ENCODE peak calls at places on chromosomes 6 and 20, in five cellular contexts. K is breast epithelium, U is endothelial cell of umbilical vein, V is prostate gland, G is neural progenitor cell. X is an unnamed sample.

GRCh38 chr6:148423601-148424270 is 81.1 kb downstream of the SASH1 start:
- DNase-seq in K (no peak), G (no peak), V (peak), U (peak), X (peak)

GRCh38 chr6:38052035-38052434 is 232.5 kb downstream of the ZFAND3 start:
- DNase-seq in G (no peak), U (no peak), V (peak), K (no peak), X (no peak)

GRCh38 chr6:72461144-72461543 is 160.7 kb upstream of the KCNQ5 start:
- DNase-seq in G (no peak), V (no peak), U (no peak), K (no peak), X (no peak)

GRCh38 chr20:25076731-25077609 is 5.0 kb downstream of the VSX1 start:
- DNase-seq in K (no peak), U (no peak), G (peak), V (no peak), X (no peak)

GRCh38 chr20:1855113-1855512 is 40.1 kb upstream of the SIRPA start:
- DNase-seq in U (no peak), K (no peak), G (no peak), V (no peak), X (no peak)

GRCh38 chr20:5680227-5680626 is 70.0 kb upstream of the SHLD1 start:
- DNase-seq in K (no peak), V (no peak), G (no peak), U (no peak), X (no peak)

GRCh38 chr6:4902363-4902762 is 101.5 kb downstream of the RPP40 start:
- DNase-seq in V (no peak), G (no peak), K (no peak), U (no peak), X (no peak)

GRCh38 chr6:5626727-5627426 is 365.6 kb downstream of the FARS2 start:
- DNase-seq in G (no peak), K (no peak), U (no peak), V (no peak), X (no peak)

GRCh38 chr6:113971786-113972185 is 838 bp upstream of the HDAC2 start:
- DNase-seq in V (no peak), K (no peak), U (no peak), G (no peak), X (no peak)

GRCh38 chr6:98529364-98529763 is 305.0 kb upstream of the POU3F2 start:
- DNase-seq in G (no peak), V (no peak), K (no peak), U (no peak), X (peak)

GRCh38 chr6:154257074-154257473 is 99.5 kb downstream of the IPCEF1 start:
- DNase-seq in G (no peak), K (no peak), U (no peak), V (no peak), X (no peak)

GRCh38 chr20:38343107-38343797 is 3.0 kb upstream of the LBP start:
- DNase-seq in U (peak), G (no peak), K (no peak), V (peak), X (no peak)

GRCh38 chr6:163398796-163399195 is 15.7 kb upstream of the QKI start:
- DNase-seq in U (no peak), G (no peak), K (no peak), V (no peak), X (peak)

GRCh38 chr6:16355699-16356481 is 117.5 kb downstream of the GMPR start:
- DNase-seq in V (no peak), K (no peak), G (no peak), U (peak), X (no peak)

GRCh38 chr20:7828437-7828836 is 111.8 kb downstream of the HAO1 start:
- DNase-seq in K (no peak), G (no peak), V (no peak), U (no peak), X (no peak)

GRCh38 chr20:47196091-47197081 is 160.1 kb downstream of the ZMYND8 start:
- DNase-seq in U (peak), G (peak), V (peak), K (peak), X (peak)

GRCh38 chr6:122789862-122790739 is 1.0 kb downstream of the SMPDL3A start:
- DNase-seq in V (peak), U (peak), G (peak), K (no peak), X (no peak)

GRCh38 chr20:9928955-9929354 is 90.1 kb upstream of the PAK5 start:
- DNase-seq in G (no peak), U (no peak), V (no peak), K (no peak), X (no peak)

GRCh38 chr6:113858067-113858604 is 991 bp downstream of the MARCKS start:
- DNase-seq in V (peak), U (peak), K (peak), G (peak), X (peak)

GRCh38 chr6:43290353-43290904 is 7.6 kb upstream of the SLC22A7 start:
- DNase-seq in U (no peak), V (no peak), G (no peak), K (no peak), X (no peak)

GRCh38 chr6:131782764-131783163 is 25.1 kb upstream of the ENPP1 start:
- DNase-seq in V (no peak), K (no peak), U (no peak), G (no peak), X (no peak)

GRCh38 chr20:22834651-22835256 is 200.4 kb upstream of the SSTR4 start:
- DNase-seq in U (no peak), K (no peak), G (no peak), V (no peak), X (no peak)

GRCh38 chr6:2715737-2716136 is 35.0 kb downstream of the MYLK4 start:
- DNase-seq in G (no peak), K (no peak), V (no peak), U (no peak), X (no peak)

GRCh38 chr6:2712102-2712501 is 38.6 kb downstream of the MYLK4 start:
- DNase-seq in V (no peak), U (no peak), K (no peak), G (no peak), X (no peak)

GRCh38 chr6:2714359-2714895 is 36.3 kb downstream of the MYLK4 start:
- DNase-seq in G (no peak), U (peak), V (no peak), K (no peak), X (no peak)

GRCh38 chr6:2710412-2710811 is 40.3 kb downstream of the MYLK4 start:
- DNase-seq in U (no peak), K (no peak), V (no peak), G (no peak), X (no peak)

DNA sequence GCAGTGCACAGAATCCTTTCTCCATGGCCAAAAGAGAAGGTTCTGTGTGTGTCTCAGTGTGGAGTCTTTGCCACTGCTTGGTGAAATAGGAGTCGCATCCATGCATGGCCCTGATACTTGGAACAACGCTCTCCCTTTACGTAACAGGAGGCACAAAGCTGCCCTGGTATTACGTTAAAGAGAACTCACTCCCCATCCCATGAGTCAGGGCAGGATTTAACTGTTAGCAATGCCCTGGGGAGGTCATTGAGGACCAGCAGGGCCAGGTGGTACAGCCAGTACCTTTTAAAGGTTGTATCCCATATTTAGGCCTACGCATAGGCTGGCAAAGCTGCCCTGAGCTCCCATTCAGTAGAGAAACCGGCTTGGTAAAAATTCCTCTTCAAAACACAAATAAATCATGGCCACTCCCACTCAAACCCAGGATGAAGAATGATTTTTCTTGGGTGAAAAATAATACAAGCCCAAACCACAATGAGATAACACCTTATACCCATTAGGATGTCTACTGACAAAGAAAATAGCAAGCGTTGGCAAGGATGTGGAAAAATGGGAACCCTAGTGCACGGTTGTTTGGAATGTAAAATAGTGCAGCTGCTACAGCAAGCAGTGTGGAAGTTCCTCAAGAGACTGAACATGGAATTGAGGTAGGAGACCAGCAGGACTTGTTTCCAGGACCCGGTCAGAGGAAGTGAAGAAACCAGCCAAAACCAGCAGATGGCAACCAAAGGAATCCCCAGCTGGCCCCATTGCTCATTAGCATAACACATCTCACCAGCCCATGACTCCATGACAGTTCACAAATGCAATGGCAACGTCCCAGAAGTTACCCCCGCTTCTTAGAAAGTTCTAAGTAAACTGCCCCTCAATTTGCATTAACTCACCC is 37.0 kb downstream of the MYLK4 start:
- DNase-seq in U (no peak), V (no peak), G (no peak), K (no peak), X (no peak)
- H3K27ac ChIP-seq in U (no peak), V (no peak), G (no peak), K (no peak), X (no peak)

DNA sequence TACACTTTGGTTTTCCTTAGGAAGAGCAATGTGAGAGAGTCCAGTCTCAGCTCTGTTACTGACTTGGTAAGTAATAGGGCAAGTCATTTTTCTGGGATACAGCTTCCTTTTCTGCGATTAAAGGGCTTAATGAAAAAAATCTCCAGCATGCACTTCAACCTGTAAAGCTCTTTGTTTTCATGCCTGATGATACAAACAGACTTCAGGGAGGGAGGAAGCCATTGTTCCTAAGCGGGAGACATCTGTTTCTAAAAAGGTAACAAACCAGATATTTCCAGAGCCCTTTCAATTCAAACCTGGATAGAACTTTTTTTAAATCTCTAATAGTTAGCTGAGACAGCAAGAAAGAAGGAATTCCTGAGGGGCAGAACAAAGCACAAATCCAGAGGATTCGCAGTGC is 5.2 kb upstream of the CASS4 start:
- DNase-seq in U (no peak), G (no peak), V (no peak), K (no peak), X (no peak)
- H3K27ac ChIP-seq in U (no peak), G (no peak), V (no peak), K (no peak), X (no peak)

GRCh38 chr20:20731000-20731944 is 18.8 kb upstream of the RALGAPA2 start:
- DNase-seq in K (no peak), G (no peak), V (no peak), U (peak), X (no peak)
- H3K27ac ChIP-seq in K (peak), G (no peak), V (no peak), U (peak), X (peak)

DNA sequence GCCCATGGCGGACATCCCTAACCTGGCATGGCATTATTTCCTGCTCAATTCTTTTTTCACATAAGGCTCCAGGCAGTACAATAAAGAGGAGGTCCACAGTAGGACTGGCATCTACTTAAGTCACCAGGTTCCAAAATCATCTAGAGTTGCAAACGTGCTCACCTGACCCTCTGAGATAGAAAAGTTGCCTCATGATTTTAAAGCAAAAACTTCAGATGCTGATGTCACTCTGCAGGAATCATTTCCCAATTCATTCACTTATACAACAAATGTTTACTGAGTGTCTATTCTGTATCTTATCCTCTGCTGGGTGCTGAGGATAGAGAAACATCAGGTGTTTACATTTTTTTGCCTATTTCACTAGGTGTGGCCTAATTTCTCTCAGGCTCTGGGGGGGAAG is 2.2 kb downstream of the ADGRF4 start:
- DNase-seq in G (no peak), V (no peak), K (no peak), U (no peak), X (no peak)
- H3K27ac ChIP-seq in G (no peak), V (no peak), K (peak), U (no peak), X (no peak)

DNA sequence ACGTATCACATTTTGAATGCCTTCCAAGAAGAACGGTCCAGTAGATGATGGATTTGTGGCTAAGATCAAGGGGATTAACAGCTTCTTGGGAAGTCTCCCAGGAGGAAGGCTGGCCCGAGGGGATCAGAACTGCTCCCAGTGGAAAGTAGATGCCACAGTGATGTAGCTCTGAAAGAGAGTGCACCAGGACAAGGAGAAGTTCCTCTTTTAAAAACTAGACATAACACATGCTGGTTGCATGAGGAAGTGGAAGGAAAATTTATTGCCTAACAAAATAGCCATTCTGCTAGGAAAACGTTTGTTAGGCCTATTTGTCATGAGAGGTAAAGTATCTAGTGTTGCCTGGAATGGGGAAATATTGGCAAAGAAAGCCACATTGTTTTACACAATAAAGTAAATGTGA is 87.8 kb downstream of the CDH26 start:
- DNase-seq in G (no peak), K (no peak), V (no peak), U (no peak), X (no peak)
- H3K27ac ChIP-seq in G (no peak), K (peak), V (peak), U (no peak), X (peak)

DNA sequence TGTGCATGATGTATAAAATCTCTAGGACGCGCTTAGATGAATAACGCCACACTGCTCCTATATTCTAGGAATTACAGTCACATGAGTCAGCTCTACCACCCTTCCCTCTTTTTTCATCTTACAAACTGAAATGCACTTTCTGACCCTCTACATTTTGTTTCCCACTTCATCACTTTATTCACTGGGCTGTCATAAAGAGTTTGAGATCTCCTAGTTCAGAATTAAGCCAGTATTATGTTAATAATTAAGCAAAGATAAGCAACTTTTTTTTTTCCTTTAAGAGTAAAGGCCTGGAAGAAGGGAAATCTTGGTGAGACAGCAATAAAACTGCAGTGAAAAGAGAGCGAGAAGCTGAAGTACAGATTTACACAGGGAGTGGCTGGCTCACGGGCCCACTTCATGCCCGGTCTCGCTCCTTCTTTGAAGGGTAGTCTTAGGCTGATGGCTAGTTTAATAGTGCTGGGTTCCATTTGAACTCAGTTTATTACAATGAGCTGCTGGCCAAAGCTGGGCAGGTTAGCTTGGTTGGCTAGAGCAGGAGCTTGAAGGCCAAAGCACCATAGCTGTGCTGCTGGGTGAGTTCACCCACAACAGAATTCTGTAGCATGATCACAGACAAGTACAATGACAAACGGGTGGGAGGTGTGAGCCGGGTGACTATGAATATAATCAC is 110.6 kb downstream of the MAP7 start:
- DNase-seq in K (no peak), U (no peak), V (peak), G (no peak), X (no peak)
- H3K27ac ChIP-seq in K (no peak), U (no peak), V (no peak), G (no peak), X (peak)

GRCh38 chr6:34288581-34288980 is 39.8 kb upstream of the SMIM29 start:
- DNase-seq in V (no peak), G (no peak), U (no peak), K (no peak), X (no peak)
- H3K27ac ChIP-seq in V (no peak), G (no peak), U (no peak), K (no peak), X (peak)

GRCh38 chr6:156028310-156029131 is 572.9 kb upstream of the NOX3 start:
- DNase-seq in G (no peak), U (peak), V (no peak), K (peak), X (no peak)

GRCh38 chr6:156026543-156027268 is 571.1 kb upstream of the NOX3 start:
- DNase-seq in U (no peak), K (no peak), V (no peak), G (no peak), X (no peak)

GRCh38 chr6:156030053-156030452 is 574.4 kb upstream of the NOX3 start:
- DNase-seq in V (no peak), G (no peak), K (no peak), U (no peak), X (no peak)

GRCh38 chr6:156031516-156031915 is 575.9 kb upstream of the NOX3 start:
- DNase-seq in G (no peak), V (no peak), U (no peak), K (no peak), X (no peak)

GRCh38 chr6:156029296-156029985 is 573.8 kb upstream of the NOX3 start:
- DNase-seq in V (no peak), K (no peak), U (no peak), G (no peak), X (no peak)
- H3K27ac ChIP-seq in V (no peak), K (no peak), U (no peak), G (no peak), X (no peak)

GRCh38 chr6:161405418-161405817 is 131.6 kb upstream of the AGPAT4 start:
- DNase-seq in U (no peak), K (no peak), G (no peak), V (no peak), X (no peak)
- H3K27ac ChIP-seq in U (no peak), K (no peak), G (no peak), V (no peak), X (no peak)

GRCh38 chr20:58571341-58571941 is 56.2 kb upstream of the APCDD1L start:
- DNase-seq in K (no peak), V (no peak), U (no peak), G (no peak), X (no peak)
- H3K27ac ChIP-seq in K (no peak), V (no peak), U (no peak), G (no peak), X (no peak)

X was measured in upper lobe of left lung.